ENCODE peak calls at places on chromosomes 4 and X, in seven cellular contexts. P is esophagus squamous epithelium, U is testis, T is heart left ventricle, V is lower leg skin, K is HCT116, O is H1. B is an unnamed sample.

GRCh38 chrX:68826113-68826980 is 2.5 kb upstream of the EFNB1 start:
- DNase-seq in V (no peak), U (no peak), P (no peak), O (no peak), T (no peak), K (no peak), B (no peak)

GRCh38 chrX:151397741-151398070 is 700 bp downstream of the VMA21 start:
- DNase-seq in P (no peak), K (no peak), U (no peak), V (no peak), O (no peak), T (no peak), B (peak)

GRCh38 chr4:145782756-145783155 is 102.8 kb downstream of the C4orf51 start:
- DNase-seq in P (no peak), U (no peak), V (no peak), O (no peak), T (no peak), K (no peak), B (no peak)

GRCh38 chrX:148929686-148930085 is 429.3 kb downstream of the AFF2 start:
- DNase-seq in P (no peak), T (no peak), K (no peak), O (no peak), U (no peak), V (no peak), B (no peak)

GRCh38 chr4:68630371-68630770 is 40.1 kb downstream of the UGT2B15 start:
- DNase-seq in O (no peak), T (no peak), P (no peak), U (no peak), V (no peak), K (no peak), B (no peak)

GRCh38 chr4:27123050-27123768 is 262.6 kb downstream of the STIM2 start:
- DNase-seq in K (peak), V (no peak), O (peak), T (no peak), U (no peak), P (no peak), B (no peak)

GRCh38 chr4:3010998-3011397 is 47.6 kb downstream of the GRK4 start:
- DNase-seq in P (no peak), V (peak), U (no peak), K (no peak), T (no peak), O (no peak), B (no peak)

GRCh38 chr4:25486171-25486570 is 109.1 kb downstream of the ANAPC4 start:
- DNase-seq in U (no peak), V (no peak), K (no peak), O (no peak), P (no peak), T (no peak), B (no peak)

GRCh38 chr4:40788338-40788737 is 38.6 kb downstream of the NSUN7 start:
- DNase-seq in K (no peak), U (no peak), O (no peak), T (no peak), V (no peak), P (no peak), B (no peak)

GRCh38 chrX:106467422-106467821 is 144.4 kb upstream of the RADX start:
- DNase-seq in O (peak), K (no peak), U (peak), V (no peak), T (no peak), P (no peak), B (no peak)

GRCh38 chr4:156169861-156170260 is 216.2 kb upstream of the CTSO start:
- DNase-seq in P (no peak), U (no peak), V (no peak), K (no peak), T (no peak), O (no peak), B (no peak)

GRCh38 chr4:183253451-183253850 is 66.6 kb downstream of the CLDN22 start:
- DNase-seq in U (no peak), T (no peak), V (no peak), K (no peak), O (no peak), P (no peak), B (no peak)

GRCh38 chr4:114005569-114006442 is 26.4 kb upstream of the ARSJ start:
- DNase-seq in U (no peak), V (no peak), O (no peak), K (no peak), T (no peak), P (no peak), B (no peak)

DNA sequence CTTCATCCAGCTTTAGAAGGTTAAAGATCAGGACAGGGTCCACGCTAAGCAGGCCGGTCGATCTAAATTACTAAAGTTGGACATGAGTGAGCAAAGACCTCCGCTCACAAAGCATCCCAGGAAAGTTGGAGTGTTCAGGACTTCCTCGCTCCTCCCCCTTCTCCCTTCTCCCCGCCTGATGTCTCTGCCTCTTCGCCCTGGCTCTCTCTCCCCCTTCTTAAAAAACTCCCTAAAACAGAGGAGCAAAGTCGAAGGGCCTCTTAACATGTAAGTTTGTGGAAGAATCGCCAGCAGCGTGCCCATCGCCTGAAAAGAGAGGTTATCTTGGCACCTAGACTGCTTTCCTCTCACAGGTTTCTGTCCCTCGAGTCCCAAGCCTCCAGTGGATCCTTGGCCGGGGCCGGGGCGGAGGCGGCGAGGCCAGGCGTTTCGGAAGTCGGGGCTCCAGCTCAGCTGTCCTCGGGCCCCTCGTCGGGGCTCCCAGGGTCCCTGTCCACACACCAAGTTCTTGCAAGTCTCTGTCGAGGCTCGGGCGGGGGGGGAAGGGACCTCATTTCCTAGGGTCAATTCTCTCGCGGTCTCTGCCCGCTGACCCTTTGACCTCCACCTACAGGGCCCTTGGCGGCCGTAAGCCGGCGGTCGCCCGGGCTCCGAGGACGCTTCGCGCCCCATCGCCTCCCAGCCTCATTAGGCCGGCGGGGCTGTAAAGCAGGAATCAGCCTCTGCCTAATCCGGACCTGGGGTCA is 7.6 kb downstream of the ZIC3 start:
- DNase-seq in V (no peak), U (no peak), T (no peak), O (peak), K (no peak), P (no peak), B (no peak)
- TF ChIP-seq POLR2A in V (no peak), U (no peak), T (no peak), O (peak), K (no peak), P (no peak), B (no peak)

GRCh38 chrX:2346158-2346557 is 154.6 kb downstream of the DHRSX start:
- DNase-seq in U (no peak), T (no peak), V (no peak), O (no peak), P (no peak), K (no peak), B (no peak)

GRCh38 chrX:2342878-2343277 is 157.9 kb downstream of the DHRSX start:
- DNase-seq in P (no peak), T (no peak), O (no peak), V (no peak), U (no peak), K (no peak), B (no peak)

GRCh38 chrX:2345562-2345961 is 155.2 kb downstream of the DHRSX start:
- DNase-seq in V (no peak), O (no peak), K (no peak), P (no peak), U (no peak), T (no peak), B (no peak)

GRCh38 chrX:2343413-2343812 is 157.4 kb downstream of the DHRSX start:
- DNase-seq in K (no peak), P (no peak), U (no peak), V (no peak), T (no peak), O (no peak), B (no peak)

DNA sequence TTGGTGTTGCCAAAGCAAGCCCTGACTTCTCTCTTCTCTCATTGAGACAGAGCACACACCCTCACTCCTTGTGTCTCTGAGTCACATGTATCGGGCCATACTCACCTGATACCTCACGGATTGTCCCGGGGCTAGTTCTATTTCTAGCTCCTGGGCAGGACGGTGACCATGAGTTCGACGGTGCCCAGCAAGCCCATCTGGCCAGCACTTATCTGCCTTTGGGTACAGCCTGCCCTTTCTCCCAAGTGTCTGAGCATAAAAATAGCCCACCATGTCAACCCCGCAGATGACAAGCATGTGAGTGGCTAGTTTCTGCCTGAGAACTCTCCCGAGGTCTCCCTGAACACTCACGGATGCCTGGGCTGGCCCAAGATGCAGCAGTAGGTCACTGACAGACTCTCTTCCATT is 158.5 kb downstream of the DHRSX start:
- DNase-seq in V (no peak), O (no peak), T (peak), U (no peak), P (no peak), K (no peak), B (no peak)
- TF ChIP-seq POLR2A in V (no peak), O (no peak), T (no peak), U (no peak), P (no peak), K (no peak), B (no peak)

DNA sequence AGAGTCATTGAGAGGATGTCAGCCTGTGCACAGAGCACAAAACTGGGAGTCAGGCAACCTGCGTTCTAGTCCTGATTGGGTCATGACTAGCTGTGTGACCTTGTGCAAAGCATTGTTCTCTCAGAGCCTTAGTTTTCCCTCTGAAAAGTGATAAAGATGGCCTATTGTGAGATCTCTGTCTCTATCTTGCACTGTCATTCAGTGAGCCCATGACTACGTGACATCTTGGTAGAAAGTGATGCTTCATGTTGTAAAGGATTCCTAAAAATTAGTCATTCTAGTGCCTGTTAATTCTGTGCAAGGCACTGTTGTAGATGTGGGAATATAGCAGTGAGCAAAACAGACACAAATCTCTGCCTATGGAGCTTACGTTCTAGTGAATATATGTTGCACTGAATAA is 2.5 kb downstream of the PGRMC1 start:
- DNase-seq in U (no peak), V (no peak), O (no peak), K (no peak), P (no peak), T (no peak), B (peak)
- TF ChIP-seq POLR2A in U (no peak), V (no peak), O (no peak), K (no peak), P (no peak), T (no peak), B (no peak)

GRCh38 chr4:169727616-169728015 is 30.1 kb downstream of the HPF1 start:
- DNase-seq in V (no peak), O (no peak), K (no peak), P (no peak), U (no peak), T (no peak), B (no peak)

GRCh38 chr4:169720529-169720928 is 37.2 kb downstream of the HPF1 start:
- DNase-seq in O (no peak), P (no peak), K (no peak), U (no peak), V (no peak), T (no peak), B (no peak)

GRCh38 chr4:169723207-169723606 is 34.5 kb downstream of the HPF1 start:
- DNase-seq in T (no peak), V (no peak), O (no peak), K (no peak), U (peak), P (no peak), B (peak)

DNA sequence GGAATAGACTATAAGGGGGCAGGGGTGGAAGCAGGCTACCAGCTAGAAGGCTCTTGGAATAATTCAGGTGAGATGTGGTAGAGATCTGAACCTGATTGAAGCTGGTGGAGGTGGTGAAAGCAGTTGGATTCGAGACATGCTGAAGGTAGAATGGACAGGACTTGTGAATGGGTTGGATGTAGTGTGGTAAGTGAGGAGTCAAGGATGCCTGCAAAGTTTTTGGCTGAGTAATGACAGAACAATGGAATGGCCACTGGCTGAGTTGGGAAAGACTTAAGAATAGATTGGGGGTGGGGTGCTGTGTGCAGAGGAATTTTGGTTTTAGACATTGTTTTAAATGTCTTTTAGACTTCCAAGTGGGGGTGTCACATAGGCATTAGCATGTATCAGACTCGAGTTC is 33.5 kb downstream of the HPF1 start:
- DNase-seq in U (no peak), K (no peak), P (no peak), V (no peak), O (no peak), T (no peak), B (no peak)
- TF ChIP-seq POLR2A in U (no peak), K (no peak), P (no peak), V (no peak), O (no peak), T (no peak), B (no peak)

B was measured in erythroblast.